ENCODE peak calls at places on chromosomes 2 and 18, in seven cellular contexts. One of them, this sample, is unnamed.
A peak's percentile ranks its signal among the peaks of the same experiment; 100 is the strongest.

GRCh38 chr2:180999274-180999964 is 19.0 kb downstream of the UBE2E3 start:
- DNase-seq in H1: no peak
- DNase-seq in NCI-H1105: no peak
- DNase-seq in astrocyte: no peak
- DNase-seq in naive thymus-derived CD8-positive, alpha-beta T cell: no peak
- DNase-seq in activated CD8-positive, alpha-beta memory T cell treated with anti-CD3 and anti-CD28 coated beads, Interleukin-2, amount 50 U/mL, for 4 hours: no peak
- DNase-seq in activated effector memory CD4-positive, alpha-beta T cell treated with anti-CD3 and anti-CD28 coated beads, Interleukin-2, amount 50 U/mL, for 16 hours: no peak
- DNase-seq in this sample: no peak

GRCh38 chr2:67082813-67083212 is 314.3 kb upstream of the ETAA1 start:
- DNase-seq in H1: no peak
- DNase-seq in NCI-H1105: no peak
- DNase-seq in astrocyte: no peak
- DNase-seq in naive thymus-derived CD8-positive, alpha-beta T cell: no peak
- DNase-seq in activated CD8-positive, alpha-beta memory T cell treated with anti-CD3 and anti-CD28 coated beads, Interleukin-2, amount 50 U/mL, for 4 hours: no peak
- DNase-seq in activated effector memory CD4-positive, alpha-beta T cell treated with anti-CD3 and anti-CD28 coated beads, Interleukin-2, amount 50 U/mL, for 16 hours: no peak
- DNase-seq in this sample: no peak

GRCh38 chr2:148876589-148877402 is 1.8 kb downstream of the KIF5C start:
- DNase-seq in H1: peak; percentile 82
- DNase-seq in NCI-H1105: peak; percentile 95
- DNase-seq in astrocyte: no peak
- DNase-seq in naive thymus-derived CD8-positive, alpha-beta T cell: peak; percentile 38
- DNase-seq in activated CD8-positive, alpha-beta memory T cell treated with anti-CD3 and anti-CD28 coated beads, Interleukin-2, amount 50 U/mL, for 4 hours: peak; percentile 47
- DNase-seq in activated effector memory CD4-positive, alpha-beta T cell treated with anti-CD3 and anti-CD28 coated beads, Interleukin-2, amount 50 U/mL, for 16 hours: peak; percentile 81
- DNase-seq in this sample: no peak

GRCh38 chr2:237665713-237666143 is 38.3 kb downstream of the LRRFIP1 start:
- DNase-seq in H1: no peak
- DNase-seq in NCI-H1105: no peak
- DNase-seq in astrocyte: no peak
- DNase-seq in naive thymus-derived CD8-positive, alpha-beta T cell: no peak
- DNase-seq in activated CD8-positive, alpha-beta memory T cell treated with anti-CD3 and anti-CD28 coated beads, Interleukin-2, amount 50 U/mL, for 4 hours: no peak
- DNase-seq in activated effector memory CD4-positive, alpha-beta T cell treated with anti-CD3 and anti-CD28 coated beads, Interleukin-2, amount 50 U/mL, for 16 hours: no peak
- DNase-seq in this sample: no peak

GRCh38 chr2:118554616-118555015 is 292.8 kb downstream of the EN1 start:
- DNase-seq in H1: no peak
- DNase-seq in NCI-H1105: no peak
- DNase-seq in astrocyte: no peak
- DNase-seq in naive thymus-derived CD8-positive, alpha-beta T cell: no peak
- DNase-seq in activated CD8-positive, alpha-beta memory T cell treated with anti-CD3 and anti-CD28 coated beads, Interleukin-2, amount 50 U/mL, for 4 hours: no peak
- DNase-seq in activated effector memory CD4-positive, alpha-beta T cell treated with anti-CD3 and anti-CD28 coated beads, Interleukin-2, amount 50 U/mL, for 16 hours: no peak
- DNase-seq in this sample: no peak

GRCh38 chr2:133240505-133241230 is 327.6 kb downstream of the NCKAP5 start:
- DNase-seq in H1: no peak
- DNase-seq in NCI-H1105: no peak
- DNase-seq in astrocyte: peak; percentile 9
- DNase-seq in naive thymus-derived CD8-positive, alpha-beta T cell: no peak
- DNase-seq in activated CD8-positive, alpha-beta memory T cell treated with anti-CD3 and anti-CD28 coated beads, Interleukin-2, amount 50 U/mL, for 4 hours: no peak
- DNase-seq in activated effector memory CD4-positive, alpha-beta T cell treated with anti-CD3 and anti-CD28 coated beads, Interleukin-2, amount 50 U/mL, for 16 hours: no peak
- DNase-seq in this sample: no peak

GRCh38 chr2:129334128-129334527 is 645.3 kb upstream of the RAB6C start:
- DNase-seq in H1: no peak
- DNase-seq in NCI-H1105: no peak
- DNase-seq in astrocyte: no peak
- DNase-seq in naive thymus-derived CD8-positive, alpha-beta T cell: no peak
- DNase-seq in activated CD8-positive, alpha-beta memory T cell treated with anti-CD3 and anti-CD28 coated beads, Interleukin-2, amount 50 U/mL, for 4 hours: no peak
- DNase-seq in activated effector memory CD4-positive, alpha-beta T cell treated with anti-CD3 and anti-CD28 coated beads, Interleukin-2, amount 50 U/mL, for 16 hours: no peak
- DNase-seq in this sample: no peak

GRCh38 chr18:23703057-23703986 is 14.1 kb downstream of the LAMA3 start:
- DNase-seq in H1: no peak
- DNase-seq in NCI-H1105: no peak
- DNase-seq in astrocyte: peak; percentile 49
- DNase-seq in naive thymus-derived CD8-positive, alpha-beta T cell: peak; percentile 46
- DNase-seq in activated CD8-positive, alpha-beta memory T cell treated with anti-CD3 and anti-CD28 coated beads, Interleukin-2, amount 50 U/mL, for 4 hours: no peak
- DNase-seq in activated effector memory CD4-positive, alpha-beta T cell treated with anti-CD3 and anti-CD28 coated beads, Interleukin-2, amount 50 U/mL, for 16 hours: no peak
- DNase-seq in this sample: no peak

GRCh38 chr2:225893151-225893550 is 493.6 kb downstream of the NYAP2 start:
- DNase-seq in H1: no peak
- DNase-seq in NCI-H1105: no peak
- DNase-seq in astrocyte: no peak
- DNase-seq in naive thymus-derived CD8-positive, alpha-beta T cell: no peak
- DNase-seq in activated CD8-positive, alpha-beta memory T cell treated with anti-CD3 and anti-CD28 coated beads, Interleukin-2, amount 50 U/mL, for 4 hours: no peak
- DNase-seq in activated effector memory CD4-positive, alpha-beta T cell treated with anti-CD3 and anti-CD28 coated beads, Interleukin-2, amount 50 U/mL, for 16 hours: no peak
- DNase-seq in this sample: no peak

This sample was measured in cardiac septum.